ENCODE peak calls at places on chromosomes 4 and X, in nine cellular contexts. Z is Peyer's patch; Y is heart left ventricle; I is AG04450; D is RPMI8226; S is frontal cortex; M is head of caudate nucleus; J is lung; X is activated CD4-positive, alpha-beta T cell treated with anti-CD3 and anti-CD28 coated beads, Interleukin-2, amount 50 U/mL, for 48 hours. N is an unnamed sample.

GRCh38 chr4:92580816-92581215 is 277.1 kb downstream of the GRID2 start:
- DNase-seq in Z (no peak), Y (no peak), I (no peak), D (no peak), S (no peak), M (no peak), J (no peak), X (no peak), N (no peak)

GRCh38 chrX:17627026-17627425 is 110.3 kb upstream of the SCML1 start:
- DNase-seq in Z (no peak), Y (no peak), I (no peak), D (no peak), S (no peak), M (no peak), J (no peak), X (no peak), N (no peak)

GRCh38 chr4:77142642-77143020 is 14.4 kb upstream of the CCNG2 start:
- DNase-seq in Z (no peak), Y (no peak), I (no peak), D (no peak), S (no peak), M (no peak), J (no peak), X (no peak), N (no peak)

GRCh38 chr4:134952305-134952704 is 750.7 kb upstream of the PABPC4L start:
- DNase-seq in Z (no peak), Y (no peak), I (no peak), D (no peak), S (no peak), M (no peak), J (no peak), X (no peak), N (no peak)

GRCh38 chr4:98345838-98346237 is 84.7 kb downstream of the RAP1GDS1 start:
- DNase-seq in Z (no peak), Y (no peak), I (no peak), D (no peak), S (no peak), M (no peak), J (no peak), X (no peak), N (no peak)

GRCh38 chr4:18203936-18204335 is 182.4 kb upstream of the LCORL start:
- DNase-seq in Z (no peak), Y (no peak), I (no peak), D (no peak), S (no peak), M (no peak), J (no peak), X (no peak), N (no peak)

GRCh38 chr4:88866862-88867550 is 169.4 kb upstream of the NAP1L5 start:
- DNase-seq in Z (no peak), Y (no peak), I (no peak), D (peak), S (no peak), M (no peak), J (no peak), X (no peak), N (no peak)

GRCh38 chr4:6892190-6892908 is 17.3 kb upstream of the TBC1D14 start:
- DNase-seq in Z (peak), Y (peak), I (no peak), D (peak), S (no peak), M (no peak), J (no peak), X (peak), N (no peak)

GRCh38 chrX:118240359-118240758 is 105.5 kb upstream of the WDR44 start:
- DNase-seq in Z (no peak), Y (peak), I (no peak), D (no peak), S (no peak), M (no peak), J (no peak), X (no peak), N (no peak)